ENCODE peak calls at places on chromosomes 11 and 22, in nine cellular contexts. U is cardiac muscle cell, Z is AG04450, F is kidney, G is PC-9, T is lower lobe of right lung, C is cardiac fibroblast, Q is ascending aorta, V is dorsolateral prefrontal cortex. S is an unnamed sample.

GRCh38 chr22:32701021-32701420 is 100.5 kb upstream of the TIMP3 start:
- DNase-seq in U (peak; percentile 39), Z (no peak), F (no peak), G (no peak), T (no peak), C (no peak), Q (no peak), V (no peak), S (no peak)

GRCh38 chr11:11512502-11512901 is 109.3 kb downstream of the GALNT18 start:
- DNase-seq in U (no peak), Z (no peak), F (no peak), G (no peak), T (no peak), C (no peak), Q (no peak), V (no peak), S (no peak)

GRCh38 chr11:57638005-57638760 is 11.5 kb downstream of the YPEL4 start:
- DNase-seq in U (peak; percentile 89), Z (peak; percentile 58), F (peak; percentile 91), G (peak; percentile 71), T (peak; percentile 72), C (peak; percentile 88), Q (no peak), V (peak; percentile 90), S (no peak)

GRCh38 chr11:66875376-66875775 is 18.5 kb downstream of the LRFN4 start:
- DNase-seq in U (no peak), Z (no peak), F (peak; percentile 37), G (no peak), T (no peak), C (no peak), Q (no peak), V (no peak), S (no peak)

GRCh38 chr11:112525270-112525669 is 264.6 kb upstream of the PLET1 start:
- DNase-seq in U (peak; percentile 52), Z (no peak), F (no peak), G (no peak), T (peak; percentile 48), C (peak; percentile 25), Q (peak; percentile 31), V (no peak), S (no peak)

GRCh38 chr11:125071408-125071807 is 8.3 kb downstream of the SLC37A2 start:
- DNase-seq in U (no peak), Z (no peak), F (no peak), G (no peak), T (peak; percentile 39), C (no peak), Q (no peak), V (no peak), S (no peak)

GRCh38 chr22:17870408-17870807 is 96.1 kb upstream of the BID start:
- DNase-seq in U (no peak), Z (no peak), F (no peak), G (no peak), T (no peak), C (no peak), Q (no peak), V (no peak), S (no peak)

GRCh38 chr22:39519681-39520053 is 695 bp upstream of the ATF4 start:
- DNase-seq in U (peak; percentile 68), Z (no peak), F (peak; percentile 89), G (no peak), T (no peak), C (peak; percentile 68), Q (no peak), V (peak; percentile 58), S (no peak)

GRCh38 chr22:26481694-26482093 is 1.9 kb downstream of the HPS4 start:
- DNase-seq in U (no peak), Z (no peak), F (no peak), G (no peak), T (no peak), C (no peak), Q (no peak), V (no peak), S (no peak)

GRCh38 chr11:83194284-83195175 is 1.0 kb downstream of the ANKRD42 start:
- DNase-seq in U (peak; percentile 87), Z (no peak), F (peak; percentile 90), G (peak; percentile 55), T (peak; percentile 84), C (peak; percentile 82), Q (peak; percentile 23), V (peak; percentile 31), S (no peak)

GRCh38 chr11:64854534-64855502 is 10.4 kb upstream of the CDC42BPG start:
- DNase-seq in U (peak; percentile 87), Z (peak; percentile 60), F (peak; percentile 96), G (peak; percentile 99), T (peak; percentile 86), C (peak; percentile 89), Q (peak; percentile 78), V (peak; percentile 79), S (no peak)

GRCh38 chr11:117045196-117045595 is 53.0 kb downstream of the SIK3 start:
- DNase-seq in U (peak; percentile 44), Z (peak; percentile 15), F (no peak), G (no peak), T (no peak), C (peak; percentile 46), Q (no peak), V (no peak), S (no peak)

GRCh38 chr11:108025387-108026080 is 16.8 kb downstream of the CUL5 start:
- DNase-seq in U (no peak), Z (no peak), F (no peak), G (no peak), T (no peak), C (no peak), Q (no peak), V (no peak), S (no peak)

GRCh38 chr11:65291613-65292012 is 23.1 kb upstream of the CDC42EP2 start:
- DNase-seq in U (peak; percentile 80), Z (no peak), F (no peak), G (peak; percentile 65), T (no peak), C (peak; percentile 83), Q (no peak), V (no peak), S (no peak)

GRCh38 chr11:69264486-69264885 is 29.5 kb upstream of the MYEOV start:
- DNase-seq in U (no peak), Z (no peak), F (peak; percentile 43), G (no peak), T (no peak), C (no peak), Q (no peak), V (no peak), S (no peak)

GRCh38 chr11:117929568-117930207 is 486 bp upstream of the TMPRSS13 start:
- DNase-seq in U (no peak), Z (no peak), F (peak; percentile 35), G (no peak), T (peak; percentile 33), C (no peak), Q (no peak), V (no peak), S (no peak)

GRCh38 chr11:113675003-113675471 is 31.1 kb downstream of the TMPRSS5 start:
- DNase-seq in U (peak; percentile 91), Z (peak; percentile 32), F (no peak), G (no peak), T (no peak), C (peak; percentile 84), Q (no peak), V (no peak), S (no peak)

GRCh38 chr11:60763692-60764369 is 7.2 kb downstream of the MS4A15 start:
- DNase-seq in U (no peak), Z (no peak), F (no peak), G (no peak), T (no peak), C (no peak), Q (no peak), V (no peak), S (no peak)

GRCh38 chr11:132674161-132674560 is 858.1 kb downstream of the OPCML start:
- DNase-seq in U (no peak), Z (no peak), F (no peak), G (no peak), T (no peak), C (no peak), Q (no peak), V (peak; percentile 77), S (no peak)

DNA sequence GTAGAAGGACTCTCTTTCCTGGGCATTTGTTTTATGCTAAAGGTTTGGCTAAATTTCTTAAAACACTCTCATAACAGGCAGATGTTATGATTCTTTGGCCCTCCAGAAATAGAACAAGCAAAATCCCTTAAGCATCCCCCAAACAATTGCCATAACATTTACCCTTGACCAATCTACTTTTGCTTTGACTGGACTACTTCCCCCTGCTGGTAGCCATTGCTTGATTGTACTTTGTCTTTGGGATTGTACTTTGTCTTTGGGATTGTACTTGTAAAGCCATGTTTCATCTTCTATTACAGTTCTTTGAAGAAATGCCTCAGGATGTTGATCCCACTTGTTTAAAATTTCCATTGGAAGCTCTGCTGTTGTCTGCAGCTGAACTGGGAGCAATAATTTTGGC is 53.3 kb upstream of the GLYAT start:
- DNase-seq in U (no peak), Z (no peak), F (no peak), G (no peak), T (no peak), C (no peak), Q (no peak), V (no peak), S (no peak)
- TF ChIP-seq CTCF in U (no peak), Z (no peak), F (no peak), G (peak; percentile 29), T (no peak), C (peak; percentile 13), Q (no peak), V (no peak), S (no peak)

DNA sequence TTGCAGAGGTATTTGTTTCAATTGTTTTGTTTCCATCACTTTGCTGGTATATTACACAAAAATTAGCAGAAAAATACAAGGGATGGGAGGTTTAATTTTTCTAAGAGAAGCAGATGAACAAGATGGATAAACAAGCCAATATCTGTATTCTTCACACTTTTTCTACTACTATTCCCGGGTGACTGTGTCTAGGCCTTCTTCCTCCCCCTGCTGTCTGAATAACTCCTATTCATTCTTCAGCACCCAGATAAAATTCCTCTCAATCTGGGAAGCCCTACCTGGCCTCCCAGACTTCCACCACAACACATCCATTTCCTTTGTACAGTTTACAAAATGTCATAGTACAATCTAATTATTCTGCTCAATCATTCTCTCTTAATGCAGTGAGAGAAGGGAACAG is 666.6 kb upstream of the TENM4 start:
- DNase-seq in U (no peak), Z (no peak), F (no peak), G (no peak), T (no peak), C (no peak), Q (no peak), V (no peak), S (no peak)
- H3K4me3 ChIP-seq in U (no peak overlapping the region), Z (no peak overlapping the region), F (no peak overlapping the region), G (no peak overlapping the region), T (no peak overlapping the region), C (no peak overlapping the region), Q (no peak overlapping the region), V (no peak overlapping the region), S (no peak overlapping the region)

GRCh38 chr22:46061431-46062231 is 84.7 kb upstream of the WNT7B start:
- DNase-seq in U (no peak), Z (no peak), F (peak; percentile 76), G (no peak), T (peak; percentile 46), C (no peak), Q (peak; percentile 2), V (no peak), S (no peak)
- TF ChIP-seq CTCF in U (no peak), Z (no peak), F (no peak), G (no peak), T (no peak), C (no peak), Q (no peak), V (no peak), S (no peak)

DNA sequence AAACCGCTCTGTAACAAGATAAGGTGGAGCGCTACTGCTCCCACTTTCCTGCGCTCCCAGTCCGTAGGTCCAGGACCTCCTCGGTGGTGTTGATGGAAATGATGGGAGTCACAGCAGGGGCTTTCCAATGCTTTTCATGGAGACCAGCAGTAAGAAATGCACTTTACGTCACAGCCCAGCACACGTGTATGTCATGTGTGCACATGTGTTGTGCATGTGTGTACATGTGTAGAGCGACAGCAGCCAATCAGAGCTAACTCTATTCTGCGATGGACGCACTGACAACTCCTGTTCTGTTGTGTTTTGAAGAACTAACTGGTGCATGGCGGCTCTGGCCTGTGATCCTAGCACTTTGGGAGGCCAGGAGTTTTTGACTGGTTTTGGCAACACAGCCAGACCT is 1.2 kb downstream of the CHID1 start:
- DNase-seq in U (no peak), Z (no peak), F (no peak), G (no peak), T (no peak), C (no peak), Q (no peak), V (no peak), S (no peak)
- H3K4me3 ChIP-seq in U (no peak overlapping the region), Z (peak overlapping the region; percentile 87), F (no peak overlapping the region), G (peak overlapping the region; percentile 78), T (peak overlapping the region; percentile 81), C (no peak overlapping the region), Q (no peak overlapping the region), V (peak overlapping the region; percentile 82), S (peak overlapping the region; percentile 94)

S was measured in LNCaP clone FGC.